ENCODE peak calls at places on chromosomes 6 and 20, in eight cellular contexts. C is lower leg skin, B is A549, T is NB4, A is uterus, Z is prostate gland, N is body of pancreas, J is K562. X is an unnamed sample.

GRCh38 chr6:133767571-133767970 is 121.3 kb upstream of the TCF21 start:
- DNase-seq in C (no peak), B (no peak), T (no peak), A (no peak), Z (no peak), N (no peak), J (no peak), X (no peak)

GRCh38 chr6:134795696-134796095 is 154.2 kb downstream of the ALDH8A1 start:
- DNase-seq in C (no peak), B (no peak), T (no peak), A (no peak), Z (no peak), N (no peak), J (no peak), X (no peak)

GRCh38 chr6:142735182-142735581 is 209.8 kb downstream of the HIVEP2 start:
- DNase-seq in C (no peak), B (no peak), T (no peak), A (no peak), Z (no peak), N (no peak), J (no peak), X (no peak)

GRCh38 chr6:77456531-77457248 is 6.6 kb downstream of the HTR1B start:
- DNase-seq in C (no peak), B (no peak), T (peak; percentile 32), A (no peak), Z (no peak), N (no peak), J (no peak), X (no peak)

GRCh38 chr20:43658068-43658722 is 8.7 kb upstream of the MYBL2 start:
- DNase-seq in C (no peak), B (peak; percentile 55), T (no peak), A (no peak), Z (no peak), N (no peak), J (no peak), X (peak; percentile 68)

GRCh38 chr6:33160728-33161323 is 31.4 kb downstream of the COL11A2 start:
- DNase-seq in C (peak; percentile 38), B (no peak), T (peak; percentile 73), A (no peak), Z (peak; percentile 84), N (peak; percentile 31), J (peak; percentile 16), X (peak; percentile 20)

GRCh38 chr6:13715444-13715883 is 3.8 kb upstream of the RANBP9 start:
- DNase-seq in C (no peak), B (no peak), T (peak; percentile 96), A (no peak), Z (no peak), N (no peak), J (peak; percentile 55), X (no peak)

GRCh38 chr6:118669561-118669960 is 18.2 kb upstream of the CEP85L start:
- DNase-seq in C (no peak), B (no peak), T (no peak), A (no peak), Z (no peak), N (no peak), J (no peak), X (no peak)

GRCh38 chr6:7236312-7237209 is 76.4 kb downstream of the SSR1 start:
- DNase-seq in C (no peak), B (no peak), T (no peak), A (no peak), Z (no peak), N (peak; percentile 68), J (peak; percentile 66), X (peak; percentile 54)

GRCh38 chr6:99252421-99252820 is 97.1 kb downstream of the FAXC start:
- DNase-seq in C (no peak), B (no peak), T (no peak), A (no peak), Z (no peak), N (no peak), J (no peak), X (no peak)

GRCh38 chr6:123091896-123092271 is 95.8 kb downstream of the CLVS2 start:
- DNase-seq in C (no peak), B (no peak), T (no peak), A (no peak), Z (no peak), N (no peak), J (no peak), X (no peak)

GRCh38 chr20:56860413-56860812 is 231.3 kb downstream of the TFAP2C start:
- DNase-seq in C (peak; percentile 57), B (no peak), T (peak; percentile 79), A (no peak), Z (no peak), N (no peak), J (no peak), X (no peak)

GRCh38 chr6:166655713-166656265 is 28.7 kb upstream of the RPS6KA2 start:
- DNase-seq in C (no peak), B (no peak), T (no peak), A (no peak), Z (no peak), N (no peak), J (no peak), X (no peak)

GRCh38 chr20:50193851-50194830 is 3.5 kb downstream of the CEBPB start:
- DNase-seq in C (peak; percentile 33), B (no peak), T (no peak), A (no peak), Z (no peak), N (peak; percentile 29), J (no peak), X (peak; percentile 57)

GRCh38 chr20:50193169-50193850 is 2.7 kb downstream of the CEBPB start:
- DNase-seq in C (no peak), B (no peak), T (no peak), A (no peak), Z (no peak), N (peak; percentile 55), J (peak; percentile 60), X (peak; percentile 84)

GRCh38 chr20:50195524-50196120 is 5.0 kb downstream of the CEBPB start:
- DNase-seq in C (no peak), B (no peak), T (no peak), A (no peak), Z (no peak), N (no peak), J (no peak), X (no peak)

GRCh38 chr20:50196248-50196647 is 5.6 kb downstream of the CEBPB start:
- DNase-seq in C (no peak), B (no peak), T (no peak), A (no peak), Z (no peak), N (no peak), J (no peak), X (peak; percentile 53)

GRCh38 chr20:50194831-50195523 is 4.3 kb downstream of the CEBPB start:
- DNase-seq in C (no peak), B (no peak), T (no peak), A (no peak), Z (no peak), N (no peak), J (no peak), X (peak; percentile 65)
- TF ChIP-seq POLR2A in C (no peak), B (no peak), T (no peak), A (no peak), Z (no peak), N (no peak), J (peak; percentile 23), X (no peak)

GRCh38 chr6:42217523-42218367 is at the start of gene MRPS10:
- DNase-seq in C (peak; percentile 94), B (peak; percentile 85), T (peak; percentile 97), A (peak; percentile 91), Z (peak; percentile 90), N (peak; percentile 93), J (peak; percentile 96), X (peak; percentile 97)
- TF ChIP-seq POLR2A in C (peak; percentile 29), B (peak; percentile 66), T (peak; percentile 69), A (peak; percentile 72), Z (peak; percentile 45), N (peak; percentile 91), J (peak; percentile 97), X (peak; percentile 97)

DNA sequence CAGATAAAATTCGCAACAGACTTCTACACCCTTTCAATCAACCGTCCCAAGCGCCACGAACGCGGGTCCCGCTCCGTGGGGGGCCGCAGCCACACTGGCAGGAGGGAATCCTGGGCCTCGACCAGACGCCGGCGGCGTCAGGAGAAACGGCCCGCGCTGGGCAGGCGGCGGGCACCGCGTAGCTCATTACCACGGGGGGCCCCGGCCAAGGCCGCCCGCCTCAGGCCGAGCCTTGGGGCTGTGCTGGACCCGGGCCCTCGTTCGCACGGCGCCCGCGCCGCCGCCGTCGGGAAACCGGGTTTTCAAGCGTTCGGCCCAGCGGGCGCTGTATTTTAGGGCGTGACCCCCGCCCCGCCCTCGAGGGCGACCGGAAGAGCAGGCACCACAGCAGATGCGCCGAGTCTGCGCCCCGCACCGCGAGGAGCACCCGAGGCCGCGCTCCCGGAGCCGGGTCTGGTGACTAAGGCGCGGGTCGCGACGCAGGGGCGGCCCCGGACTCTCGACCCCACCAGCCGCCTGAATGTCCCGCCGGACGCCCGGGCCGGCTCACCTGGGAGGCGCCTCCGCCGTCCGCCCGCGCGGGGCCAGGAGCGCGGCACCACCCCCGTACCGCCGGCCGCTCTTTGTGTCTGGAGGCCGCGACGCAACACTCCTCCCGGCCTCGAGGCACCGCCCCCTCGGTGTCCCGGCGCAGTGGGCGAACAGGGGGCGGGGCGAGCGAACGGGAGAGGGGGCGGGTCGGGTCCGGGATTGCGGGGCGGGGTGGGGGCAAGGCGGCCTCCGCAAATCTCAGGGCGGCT is at the start of gene NINL:
- DNase-seq in C (no peak), B (peak; percentile 83), T (no peak), A (peak; percentile 59), Z (peak; percentile 49), N (peak; percentile 64), J (peak; percentile 53), X (peak; percentile 22)
- TF ChIP-seq POLR2A in C (no peak), B (peak; percentile 89), T (no peak), A (peak; percentile 81), Z (peak; percentile 60), N (peak; percentile 44), J (no peak), X (no peak)

GRCh38 chr6:151842816-151843215 is 35.3 kb downstream of the ESR1 start:
- DNase-seq in C (peak; percentile 24), B (no peak), T (no peak), A (no peak), Z (no peak), N (no peak), J (no peak), X (no peak)

GRCh38 chr6:151850479-151850878 is 43.0 kb downstream of the ESR1 start:
- DNase-seq in C (no peak), B (no peak), T (no peak), A (no peak), Z (no peak), N (no peak), J (no peak), X (no peak)

DNA sequence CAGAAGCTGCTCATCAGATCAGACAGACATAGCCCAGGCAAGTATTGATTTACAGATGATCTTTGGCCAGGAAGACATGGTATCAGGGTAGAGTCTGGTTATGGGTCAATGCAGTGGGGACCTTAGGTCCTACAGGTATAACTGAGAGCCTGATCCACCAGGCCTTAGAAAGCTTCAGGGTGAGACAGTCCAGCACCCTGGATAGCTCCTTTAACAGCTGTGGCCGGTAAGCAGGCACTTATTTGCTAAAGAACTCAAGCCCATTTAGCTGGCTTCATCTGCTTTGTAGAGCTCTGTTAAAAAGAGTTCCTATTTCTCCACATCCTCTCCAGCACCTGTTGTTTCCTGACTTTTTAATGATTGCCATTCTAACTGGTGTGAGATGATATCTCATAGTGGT is 39.6 kb downstream of the ESR1 start:
- DNase-seq in C (no peak), B (no peak), T (peak; percentile 49), A (no peak), Z (no peak), N (no peak), J (no peak), X (peak; percentile 11)
- TF ChIP-seq POLR2A in C (no peak), B (no peak), T (no peak), A (no peak), Z (no peak), N (no peak), J (no peak), X (no peak)